ENCODE peak calls at places on chromosome 17, in seven cellular contexts. O is HCT116; Z is ovary; M is T-cell; Y is CD8-positive, alpha-beta memory T cell; P is HT1080; V is endothelial cell of umbilical vein. I is an unnamed sample.

GRCh38 chr17:9101356-9101755 is 80.0 kb downstream of the NTN1 start:
- DNase-seq in O (no peak), Z (no peak), M (no peak), Y (no peak), P (no peak), V (no peak), I (no peak)

GRCh38 chr17:29155235-29155965 is 24.8 kb downstream of the MYO18A start:
- DNase-seq in O (peak), Z (no peak), M (no peak), Y (no peak), P (peak), V (peak), I (no peak)

GRCh38 chr17:79070266-79070880 is 4.3 kb upstream of the ENGASE start:
- DNase-seq in O (no peak), Z (no peak), M (no peak), Y (no peak), P (no peak), V (no peak), I (no peak)

GRCh38 chr17:78879679-78880186 is 23.3 kb downstream of the CEP295NL start:
- DNase-seq in O (no peak), Z (peak), M (peak), Y (peak), P (peak), V (peak), I (peak)

GRCh38 chr17:50462446-50462845 is 6.2 kb downstream of the CHAD start:
- DNase-seq in O (no peak), Z (no peak), M (no peak), Y (no peak), P (no peak), V (no peak), I (no peak)

GRCh38 chr17:36840796-36841195 is 96.5 kb upstream of the LHX1 start:
- DNase-seq in O (no peak), Z (no peak), M (no peak), Y (no peak), P (no peak), V (no peak), I (no peak)

GRCh38 chr17:42618442-42619150 is 9.1 kb downstream of the TUBG1 start:
- DNase-seq in O (no peak), Z (peak), M (no peak), Y (no peak), P (peak), V (no peak), I (peak)

GRCh38 chr17:68576811-68577551 is 24.2 kb downstream of the FAM20A start:
- DNase-seq in O (no peak), Z (no peak), M (no peak), Y (no peak), P (no peak), V (no peak), I (peak)

GRCh38 chr17:64503821-64504768 is 2.0 kb downstream of the DDX5 start:
- DNase-seq in O (no peak), Z (no peak), M (no peak), Y (peak), P (no peak), V (no peak), I (no peak)

GRCh38 chr17:80030730-80031410 is 4.8 kb downstream of the TBC1D16 start:
- DNase-seq in O (no peak), Z (no peak), M (no peak), Y (no peak), P (no peak), V (no peak), I (no peak)

GRCh38 chr17:43994272-43995149 is 9.9 kb upstream of the NAGS start:
- DNase-seq in O (no peak), Z (peak), M (peak), Y (peak), P (peak), V (peak), I (peak)

GRCh38 chr17:44775838-44776621 is 17.2 kb downstream of the ADAM11 start:
- DNase-seq in O (no peak), Z (no peak), M (no peak), Y (no peak), P (no peak), V (no peak), I (peak)

GRCh38 chr17:9356488-9356911 is 219.1 kb downstream of the STX8 start:
- DNase-seq in O (no peak), Z (no peak), M (no peak), Y (no peak), P (no peak), V (no peak), I (no peak)

GRCh38 chr17:17737938-17738894 is 57.0 kb downstream of the RAI1 start:
- DNase-seq in O (no peak), Z (peak), M (no peak), Y (peak), P (no peak), V (no peak), I (peak)

GRCh38 chr17:41710472-41711090 is 1.6 kb upstream of the GAST start:
- DNase-seq in O (no peak), Z (no peak), M (no peak), Y (no peak), P (peak), V (peak), I (no peak)

GRCh38 chr17:1203111-1203966 is 23.6 kb upstream of the ABR start:
- DNase-seq in O (no peak), Z (peak), M (peak), Y (peak), P (peak), V (peak), I (peak)

GRCh38 chr17:58382108-58382884 is 30.3 kb upstream of the SUPT4H1 start:
- DNase-seq in O (no peak), Z (no peak), M (no peak), Y (no peak), P (no peak), V (no peak), I (no peak)

GRCh38 chr17:13420294-13421277 is 181.1 kb downstream of the HS3ST3A1 start:
- DNase-seq in O (no peak), Z (no peak), M (no peak), Y (no peak), P (peak), V (no peak), I (no peak)